ENCODE peak calls at places on chromosome 18, in seven cellular contexts. L, C, Z, U, A, O and I are unnamed samples.

GRCh38 chr18:57134564-57135211 is 12.2 kb upstream of the BOD1L2 start:
- DNase-seq in L (no peak), C (no peak), Z (no peak), U (no peak), A (peak), O (no peak), I (no peak)

GRCh38 chr18:5107990-5108389 is 89.1 kb downstream of the AKAIN1 start:
- DNase-seq in L (no peak), C (peak), Z (no peak), U (no peak), A (no peak), O (no peak), I (no peak)

GRCh38 chr18:7696846-7697245 is 129.7 kb downstream of the PTPRM start:
- DNase-seq in L (no peak), C (no peak), Z (peak), U (no peak), A (peak), O (no peak), I (no peak)

GRCh38 chr18:8793445-8794132 is 88.2 kb downstream of the MTCL1 start:
- DNase-seq in L (no peak), C (no peak), Z (no peak), U (no peak), A (no peak), O (no peak), I (no peak)

GRCh38 chr18:59820663-59821062 is 79.1 kb upstream of the PMAIP1 start:
- DNase-seq in L (no peak), C (no peak), Z (no peak), U (no peak), A (peak), O (no peak), I (no peak)

GRCh38 chr18:67590571-67591141 is 74.1 kb upstream of the DSEL start:
- DNase-seq in L (no peak), C (no peak), Z (peak), U (no peak), A (peak), O (no peak), I (no peak)

GRCh38 chr18:55778731-55779460 is 190.9 kb upstream of the TCF4 start:
- DNase-seq in L (no peak), C (no peak), Z (no peak), U (no peak), A (no peak), O (no peak), I (no peak)

GRCh38 chr18:54209471-54210180 is 14.8 kb downstream of the MBD2 start:
- DNase-seq in L (no peak), C (no peak), Z (no peak), U (no peak), A (peak), O (no peak), I (no peak)

GRCh38 chr18:12361770-12362378 is 15.2 kb downstream of the AFG3L2 start:
- DNase-seq in L (peak), C (no peak), Z (peak), U (no peak), A (peak), O (peak), I (no peak)

GRCh38 chr18:44793685-44794084 is 113.0 kb downstream of the SETBP1 start:
- DNase-seq in L (no peak), C (no peak), Z (no peak), U (no peak), A (no peak), O (no peak), I (no peak)

GRCh38 chr18:26455639-26456038 is 92.7 kb downstream of the KCTD1 start:
- DNase-seq in L (no peak), C (no peak), Z (no peak), U (no peak), A (no peak), O (no peak), I (no peak)

GRCh38 chr18:9814431-9814830 is 71.3 kb upstream of the TXNDC2 start:
- DNase-seq in L (no peak), C (no peak), Z (peak), U (no peak), A (peak), O (no peak), I (no peak)

GRCh38 chr18:13266208-13267100 is 47.9 kb downstream of the LDLRAD4 start:
- DNase-seq in L (peak), C (no peak), Z (no peak), U (no peak), A (no peak), O (peak), I (peak)

DNA sequence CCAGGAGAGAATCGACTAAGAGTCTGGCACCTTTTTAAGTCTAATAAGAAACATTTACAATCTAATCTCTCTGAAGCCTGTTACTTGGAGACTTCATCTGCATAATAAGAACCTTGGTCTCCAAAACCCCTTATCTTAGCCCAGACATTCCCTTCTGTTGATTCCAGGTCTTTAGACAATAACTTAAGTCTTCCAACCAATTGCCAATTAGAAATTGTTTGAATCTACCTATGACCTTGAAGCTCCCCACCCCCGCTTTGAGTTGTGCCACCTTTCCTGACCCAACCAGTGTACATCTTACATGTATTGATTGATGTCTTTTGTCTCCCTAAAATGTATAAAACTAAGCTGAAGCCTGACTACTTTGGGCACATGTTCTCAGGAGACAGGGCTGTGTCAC is 49.5 kb upstream of the DTNA start:
- DNase-seq in L (no peak), C (no peak), Z (no peak), U (no peak), A (no peak), O (no peak), I (no peak)
- TF ChIP-seq CTCF in L (no peak), C (no peak), Z (no peak), U (no peak), A (no peak), O (no peak), I (no peak)

DNA sequence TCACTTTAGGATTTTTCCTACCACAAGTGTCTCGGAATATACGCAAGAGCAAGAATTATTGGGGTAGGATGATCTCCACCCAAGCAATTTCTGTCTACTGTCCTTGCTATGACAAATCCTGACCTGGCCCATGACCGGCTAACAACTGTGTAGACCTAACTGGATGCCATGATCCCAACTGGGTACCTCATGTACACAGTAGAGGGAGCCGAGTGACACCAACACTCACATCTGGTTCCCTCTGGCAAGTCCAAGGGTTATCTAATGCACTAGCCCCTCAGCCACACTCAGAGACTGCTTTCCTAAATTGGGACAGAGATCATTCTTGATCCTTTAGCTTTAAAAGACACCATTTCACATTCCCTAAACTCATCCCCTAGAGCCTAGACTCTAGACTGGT is 60.7 kb upstream of the ZNF532 start:
- DNase-seq in L (no peak), C (no peak), Z (no peak), U (no peak), A (no peak), O (no peak), I (no peak)
- TF ChIP-seq CTCF in L (no peak), C (no peak), Z (no peak), U (no peak), A (no peak), O (no peak), I (no peak)

DNA sequence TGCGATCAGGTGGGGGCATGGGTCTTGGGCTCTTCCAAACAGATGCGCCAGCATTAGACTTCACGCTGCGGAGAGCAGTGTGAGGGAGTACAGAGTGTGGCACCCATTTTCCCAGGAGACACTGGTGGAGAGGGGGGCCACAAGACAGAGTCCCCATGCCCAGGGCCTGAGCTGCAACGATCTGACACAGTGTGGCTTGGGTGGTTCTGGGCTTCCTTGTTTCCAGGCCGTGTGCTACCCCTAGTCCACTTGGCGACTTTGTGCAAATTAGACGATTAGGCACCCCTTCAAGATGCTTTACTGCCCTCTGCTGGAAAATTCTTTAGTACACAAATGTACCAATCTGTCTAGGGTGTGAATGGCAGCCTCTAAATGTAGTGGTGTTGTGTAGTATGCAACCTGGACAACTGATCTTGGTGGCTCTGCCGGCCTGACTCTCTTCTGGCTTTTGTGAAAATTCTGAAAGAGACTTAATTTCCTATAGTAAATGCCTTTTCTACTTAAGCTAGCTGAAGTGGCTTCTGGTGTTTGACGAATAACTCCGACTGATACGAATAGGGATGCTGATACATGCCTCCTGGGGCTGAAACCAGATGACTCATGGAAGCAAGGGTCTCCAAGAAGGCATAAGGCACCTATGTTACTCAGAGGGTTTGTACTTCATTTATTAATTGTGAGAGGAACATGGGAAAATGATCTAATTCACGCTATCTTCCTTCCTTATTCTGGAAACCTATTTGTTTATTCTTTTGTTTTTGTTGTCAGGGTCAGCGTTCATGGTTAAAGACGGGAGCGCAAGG is 92.3 kb upstream of the SMAD2 start:
- DNase-seq in L (no peak), C (peak), Z (peak), U (no peak), A (peak), O (no peak), I (no peak)
- TF ChIP-seq CTCF in L (peak), C (no peak), Z (peak), U (peak), A (peak), O (peak), I (peak)

DNA sequence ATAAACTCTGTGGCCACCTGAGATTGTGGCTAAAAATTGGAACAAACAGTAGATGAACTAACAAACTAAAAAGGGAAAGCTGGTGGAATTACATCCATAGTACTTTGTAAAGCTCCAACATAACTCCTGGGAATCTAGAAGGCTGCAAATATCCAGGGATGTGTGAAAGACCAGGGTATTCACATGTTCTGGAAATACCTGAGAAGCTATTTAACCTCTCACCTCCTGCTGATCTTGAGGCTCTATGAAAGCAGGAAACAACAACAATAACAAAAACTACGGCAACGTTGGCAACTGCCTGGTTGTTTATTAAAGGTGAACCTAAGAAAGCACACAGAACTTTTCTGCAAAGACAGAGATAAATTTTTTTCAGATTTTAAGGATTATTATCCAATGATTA is 171.3 kb downstream of the CCDC178 start:
- DNase-seq in L (no peak), C (no peak), Z (no peak), U (no peak), A (no peak), O (no peak), I (no peak)
- TF ChIP-seq CTCF in L (no peak), C (no peak), Z (no peak), U (no peak), A (no peak), O (no peak), I (no peak)